ENCODE peak calls at places on chromosomes 5 and 9, in nine cellular contexts. One of them, this sample, is unnamed. For H3K27me3, the result is how much of the 10 kb centered on the place peaks cover.

GRCh38 chr9:83978992-83979811 is 813 bp downstream of the HNRNPK start:
- DNase-seq in Peyer's patch: peak
- DNase-seq in pancreas: peak
- DNase-seq in SK-N-SH: peak
- DNase-seq in CD8-positive, alpha-beta memory T cell: peak
- DNase-seq in fibroblast of lung: peak
- DNase-seq in spleen: peak
- DNase-seq in SJSA1: peak
- DNase-seq in heart right ventricle: peak
- DNase-seq in this sample: peak

GRCh38 chr9:122056484-122056883 is 36.6 kb downstream of the TTLL11 start:
- DNase-seq in spleen: no peak
- DNase-seq in SJSA1: no peak
- DNase-seq in pancreas: no peak
- DNase-seq in CD8-positive, alpha-beta memory T cell: no peak
- DNase-seq in Peyer's patch: no peak
- DNase-seq in fibroblast of lung: peak
- DNase-seq in SK-N-SH: no peak
- DNase-seq in heart right ventricle: no peak
- DNase-seq in this sample: peak

GRCh38 chr9:126429190-126429589 is 102.6 kb downstream of the MVB12B start:
- DNase-seq in SJSA1: no peak
- DNase-seq in spleen: no peak
- DNase-seq in heart right ventricle: no peak
- DNase-seq in Peyer's patch: no peak
- DNase-seq in SK-N-SH: no peak
- DNase-seq in pancreas: no peak
- DNase-seq in fibroblast of lung: no peak
- DNase-seq in CD8-positive, alpha-beta memory T cell: no peak
- DNase-seq in this sample: no peak

GRCh38 chr9:116175616-116176015 is 22.0 kb downstream of the PAPPA start:
- DNase-seq in SJSA1: no peak
- DNase-seq in SK-N-SH: no peak
- DNase-seq in fibroblast of lung: no peak
- DNase-seq in heart right ventricle: no peak
- DNase-seq in pancreas: no peak
- DNase-seq in CD8-positive, alpha-beta memory T cell: no peak
- DNase-seq in Peyer's patch: no peak
- DNase-seq in spleen: no peak
- DNase-seq in this sample: no peak

GRCh38 chr5:169521366-169521983 is 62.1 kb upstream of the SPDL1 start:
- DNase-seq in heart right ventricle: peak
- DNase-seq in spleen: no peak
- DNase-seq in Peyer's patch: no peak
- DNase-seq in SJSA1: no peak
- DNase-seq in pancreas: peak
- DNase-seq in fibroblast of lung: peak
- DNase-seq in CD8-positive, alpha-beta memory T cell: no peak
- DNase-seq in SK-N-SH: no peak
- DNase-seq in this sample: no peak

GRCh38 chr9:5892456-5893133 is 1.9 kb downstream of the MLANA start:
- DNase-seq in fibroblast of lung: peak
- DNase-seq in pancreas: no peak
- DNase-seq in SK-N-SH: no peak
- DNase-seq in spleen: no peak
- DNase-seq in heart right ventricle: no peak
- DNase-seq in SJSA1: no peak
- DNase-seq in CD8-positive, alpha-beta memory T cell: no peak
- DNase-seq in Peyer's patch: no peak
- DNase-seq in this sample: no peak

GRCh38 chr5:10124287-10124686 is 125.4 kb downstream of the ATPSCKMT start:
- DNase-seq in spleen: no peak
- DNase-seq in fibroblast of lung: no peak
- DNase-seq in SK-N-SH: no peak
- DNase-seq in Peyer's patch: no peak
- DNase-seq in heart right ventricle: peak
- DNase-seq in SJSA1: peak
- DNase-seq in CD8-positive, alpha-beta memory T cell: no peak
- DNase-seq in pancreas: no peak
- DNase-seq in this sample: no peak

GRCh38 chr9:91424403-91425176 is 958 bp upstream of the NFIL3 start:
- DNase-seq in spleen: peak
- DNase-seq in CD8-positive, alpha-beta memory T cell: peak
- DNase-seq in SK-N-SH: peak
- DNase-seq in heart right ventricle: peak
- DNase-seq in Peyer's patch: peak
- DNase-seq in pancreas: peak
- DNase-seq in SJSA1: peak
- DNase-seq in fibroblast of lung: peak
- DNase-seq in this sample: peak

GRCh38 chr9:113186241-113186755 is 34.8 kb downstream of the FKBP15 start:
- DNase-seq in fibroblast of lung: no peak
- DNase-seq in SJSA1: no peak
- DNase-seq in CD8-positive, alpha-beta memory T cell: no peak
- DNase-seq in Peyer's patch: no peak
- DNase-seq in heart right ventricle: no peak
- DNase-seq in pancreas: no peak
- DNase-seq in spleen: no peak
- DNase-seq in SK-N-SH: no peak
- DNase-seq in this sample: no peak

GRCh38 chr5:171585981-171586380 is 166.5 kb downstream of the FGF18 start:
- DNase-seq in SJSA1: peak
- DNase-seq in fibroblast of lung: no peak
- DNase-seq in CD8-positive, alpha-beta memory T cell: no peak
- DNase-seq in heart right ventricle: no peak
- DNase-seq in Peyer's patch: no peak
- DNase-seq in spleen: no peak
- DNase-seq in pancreas: no peak
- DNase-seq in SK-N-SH: no peak
- DNase-seq in this sample: no peak

GRCh38 chr5:180670586-180671359 is 21.4 kb upstream of the FLT4 start:
- DNase-seq in spleen: no peak
- DNase-seq in SJSA1: peak
- DNase-seq in fibroblast of lung: peak
- DNase-seq in Peyer's patch: no peak
- DNase-seq in heart right ventricle: peak
- DNase-seq in SK-N-SH: peak
- DNase-seq in CD8-positive, alpha-beta memory T cell: peak
- DNase-seq in pancreas: peak
- DNase-seq in this sample: peak

GRCh38 chr9:21311888-21312287 is 6.8 kb upstream of the IFNA5 start:
- DNase-seq in Peyer's patch: no peak
- DNase-seq in CD8-positive, alpha-beta memory T cell: no peak
- DNase-seq in spleen: no peak
- DNase-seq in SJSA1: no peak
- DNase-seq in heart right ventricle: no peak
- DNase-seq in pancreas: no peak
- DNase-seq in fibroblast of lung: no peak
- DNase-seq in SK-N-SH: no peak
- DNase-seq in this sample: no peak

GRCh38 chr5:22057012-22057411 is 796.1 kb downstream of the CDH12 start:
- DNase-seq in CD8-positive, alpha-beta memory T cell: no peak
- DNase-seq in Peyer's patch: no peak
- DNase-seq in fibroblast of lung: no peak
- DNase-seq in pancreas: no peak
- DNase-seq in heart right ventricle: no peak
- DNase-seq in SJSA1: no peak
- DNase-seq in SK-N-SH: no peak
- DNase-seq in spleen: no peak
- DNase-seq in this sample: no peak

GRCh38 chr5:41843456-41844112 is 26.6 kb downstream of the OXCT1 start:
- DNase-seq in spleen: no peak
- DNase-seq in SJSA1: peak
- DNase-seq in Peyer's patch: no peak
- DNase-seq in heart right ventricle: peak
- DNase-seq in SK-N-SH: peak
- DNase-seq in CD8-positive, alpha-beta memory T cell: peak
- DNase-seq in fibroblast of lung: peak
- DNase-seq in pancreas: no peak
- DNase-seq in this sample: peak

GRCh38 chr5:17315710-17316221 is 98.3 kb downstream of the BASP1 start:
- DNase-seq in SK-N-SH: no peak
- DNase-seq in fibroblast of lung: peak
- DNase-seq in CD8-positive, alpha-beta memory T cell: no peak
- DNase-seq in Peyer's patch: no peak
- DNase-seq in heart right ventricle: no peak
- DNase-seq in pancreas: no peak
- DNase-seq in SJSA1: peak
- DNase-seq in spleen: no peak
- DNase-seq in this sample: no peak
- H3K27ac ChIP-seq in SK-N-SH: no peak
- H3K27ac ChIP-seq in fibroblast of lung: peak
- H3K27ac ChIP-seq in CD8-positive, alpha-beta memory T cell: no peak
- H3K27ac ChIP-seq in Peyer's patch: no peak
- H3K27ac ChIP-seq in heart right ventricle: no peak
- H3K27ac ChIP-seq in pancreas: no peak
- H3K27ac ChIP-seq in SJSA1: peak
- H3K27ac ChIP-seq in spleen: no peak
- H3K27ac ChIP-seq in this sample: no peak

DNA sequence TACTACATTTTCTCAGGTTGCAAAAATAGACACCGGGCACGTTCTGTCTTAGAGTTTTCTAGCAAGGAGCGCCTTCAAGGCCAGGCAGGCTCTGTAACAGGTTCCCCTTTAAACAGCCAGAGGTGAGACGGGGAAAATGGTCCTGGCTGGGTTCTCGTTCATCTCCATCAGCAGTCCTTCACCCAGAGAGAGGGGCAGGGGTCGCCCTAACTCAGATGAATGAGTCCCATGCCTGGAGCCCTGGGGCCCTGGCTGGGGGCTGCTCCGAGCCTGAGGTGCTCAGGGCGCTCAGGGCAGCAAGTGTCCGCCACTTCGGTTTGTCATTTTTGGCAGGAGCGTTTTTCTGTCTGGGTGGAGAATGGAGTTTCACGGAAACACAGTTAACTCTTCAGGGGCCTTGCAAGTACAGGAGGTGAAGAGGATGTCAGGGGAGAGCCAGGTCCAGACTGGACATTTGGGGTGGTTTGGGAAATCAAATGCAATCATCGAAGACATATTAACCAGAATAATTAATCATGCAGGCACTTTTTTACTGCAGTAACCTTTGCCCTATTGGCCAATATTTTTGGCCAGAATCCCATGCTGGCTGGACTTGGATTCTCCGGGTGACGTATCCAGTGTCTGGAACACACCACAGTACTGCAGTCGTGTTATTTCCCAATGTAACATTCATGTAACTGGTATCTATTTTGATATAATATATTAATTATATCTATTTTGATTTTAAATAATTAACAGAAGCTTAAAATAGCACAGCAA is 2.9 kb downstream of the NTNG2 start:
- DNase-seq in heart right ventricle: peak
- DNase-seq in pancreas: peak
- DNase-seq in fibroblast of lung: no peak
- DNase-seq in SJSA1: no peak
- DNase-seq in CD8-positive, alpha-beta memory T cell: no peak
- DNase-seq in Peyer's patch: no peak
- DNase-seq in spleen: no peak
- DNase-seq in SK-N-SH: no peak
- DNase-seq in this sample: no peak
- H3K27me3 ChIP-seq in heart right ventricle: under half
- H3K27me3 ChIP-seq in pancreas: under half
- H3K27me3 ChIP-seq in fibroblast of lung: under half
- H3K27me3 ChIP-seq in SJSA1: half or more
- H3K27me3 ChIP-seq in CD8-positive, alpha-beta memory T cell: under half
- H3K27me3 ChIP-seq in Peyer's patch: under half
- H3K27me3 ChIP-seq in spleen: half or more
- H3K27me3 ChIP-seq in SK-N-SH: under half
- H3K27me3 ChIP-seq in this sample: half or more

GRCh38 chr9:133122935-133123611 is 2.0 kb upstream of the RALGDS start:
- DNase-seq in heart right ventricle: peak
- DNase-seq in SJSA1: no peak
- DNase-seq in pancreas: no peak
- DNase-seq in fibroblast of lung: peak
- DNase-seq in spleen: no peak
- DNase-seq in Peyer's patch: peak
- DNase-seq in SK-N-SH: peak
- DNase-seq in CD8-positive, alpha-beta memory T cell: no peak
- DNase-seq in this sample: no peak
- H3K4me3 ChIP-seq in heart right ventricle: no peak
- H3K4me3 ChIP-seq in SJSA1: no peak
- H3K4me3 ChIP-seq in pancreas: no peak
- H3K4me3 ChIP-seq in fibroblast of lung: no peak
- H3K4me3 ChIP-seq in spleen: no peak
- H3K4me3 ChIP-seq in Peyer's patch: no peak
- H3K4me3 ChIP-seq in SK-N-SH: no peak
- H3K4me3 ChIP-seq in CD8-positive, alpha-beta memory T cell: no peak
- H3K4me3 ChIP-seq in this sample: no peak

GRCh38 chr5:87541668-87542067 is 128.9 kb upstream of the CCNH start:
- DNase-seq in fibroblast of lung: peak
- DNase-seq in CD8-positive, alpha-beta memory T cell: no peak
- DNase-seq in SJSA1: no peak
- DNase-seq in pancreas: no peak
- DNase-seq in heart right ventricle: no peak
- DNase-seq in spleen: no peak
- DNase-seq in SK-N-SH: no peak
- DNase-seq in Peyer's patch: no peak
- DNase-seq in this sample: no peak
- H3K27ac ChIP-seq in fibroblast of lung: no peak
- H3K27ac ChIP-seq in CD8-positive, alpha-beta memory T cell: no peak
- H3K27ac ChIP-seq in SJSA1: no peak
- H3K27ac ChIP-seq in pancreas: no peak
- H3K27ac ChIP-seq in heart right ventricle: no peak
- H3K27ac ChIP-seq in spleen: no peak
- H3K27ac ChIP-seq in SK-N-SH: no peak
- H3K27ac ChIP-seq in Peyer's patch: no peak
- H3K27ac ChIP-seq in this sample: no peak

This sample was measured in SJCRH30.